ENCODE peak calls at places on chromosomes 12 and 14, in seven cellular contexts. One of them, this sample, is unnamed.
A peak's percentile ranks its signal among the peaks of the same experiment; 100 is the strongest.

GRCh38 chr14:65195042-65195719 is 92.9 kb upstream of the MAX start:
- DNase-seq in ovary: no peak
- DNase-seq in Peyer's patch: no peak
- DNase-seq in A549: no peak
- DNase-seq in fibroblast of mammary gland: no peak
- DNase-seq in thyroid gland: no peak
- DNase-seq in AG09309: no peak
- DNase-seq in this sample: no peak

GRCh38 chr12:59078027-59078426 is 157.7 kb upstream of the LRIG3 start:
- DNase-seq in ovary: no peak
- DNase-seq in fibroblast of mammary gland: no peak
- DNase-seq in AG09309: no peak
- DNase-seq in A549: no peak
- DNase-seq in Peyer's patch: no peak
- DNase-seq in thyroid gland: no peak
- DNase-seq in this sample: no peak

GRCh38 chr12:107404981-107405380 is 280.6 kb upstream of the PWP1 start:
- DNase-seq in ovary: no peak
- DNase-seq in fibroblast of mammary gland: peak; percentile 29
- DNase-seq in thyroid gland: peak; percentile 11
- DNase-seq in Peyer's patch: peak; percentile 66
- DNase-seq in A549: peak; percentile 40
- DNase-seq in AG09309: no peak
- DNase-seq in this sample: no peak

GRCh38 chr12:19988457-19988856 is 379.9 kb upstream of the PDE3A start:
- DNase-seq in thyroid gland: no peak
- DNase-seq in A549: no peak
- DNase-seq in ovary: peak; percentile 46
- DNase-seq in fibroblast of mammary gland: peak; percentile 51
- DNase-seq in AG09309: peak; percentile 41
- DNase-seq in Peyer's patch: no peak
- DNase-seq in this sample: peak; percentile 54

GRCh38 chr14:104341532-104342434 is 203.4 kb downstream of the KIF26A start:
- DNase-seq in fibroblast of mammary gland: peak; percentile 9
- DNase-seq in AG09309: no peak
- DNase-seq in A549: peak; percentile 81
- DNase-seq in ovary: peak; percentile 88
- DNase-seq in Peyer's patch: peak; percentile 73
- DNase-seq in thyroid gland: peak; percentile 75
- DNase-seq in this sample: no peak

GRCh38 chr12:75706786-75707605 is 195.6 kb upstream of the KRR1 start:
- DNase-seq in AG09309: no peak
- DNase-seq in ovary: no peak
- DNase-seq in Peyer's patch: no peak
- DNase-seq in thyroid gland: no peak
- DNase-seq in A549: no peak
- DNase-seq in fibroblast of mammary gland: peak; percentile 90
- DNase-seq in this sample: peak; percentile 77

GRCh38 chr12:111730420-111730819 is 36.3 kb upstream of the ALDH2 start:
- DNase-seq in thyroid gland: no peak
- DNase-seq in Peyer's patch: no peak
- DNase-seq in fibroblast of mammary gland: no peak
- DNase-seq in AG09309: no peak
- DNase-seq in A549: no peak
- DNase-seq in ovary: no peak
- DNase-seq in this sample: no peak

GRCh38 chr12:9808531-9808930 is 18.8 kb upstream of the KLRF1 start:
- DNase-seq in Peyer's patch: no peak
- DNase-seq in thyroid gland: no peak
- DNase-seq in ovary: no peak
- DNase-seq in A549: no peak
- DNase-seq in AG09309: no peak
- DNase-seq in fibroblast of mammary gland: no peak
- DNase-seq in this sample: no peak

GRCh38 chr12:57340104-57340503 is 89.1 kb upstream of the STAC3 start:
- DNase-seq in Peyer's patch: peak; percentile 59
- DNase-seq in A549: peak; percentile 41
- DNase-seq in thyroid gland: peak; percentile 27
- DNase-seq in AG09309: peak; percentile 39
- DNase-seq in ovary: peak; percentile 71
- DNase-seq in fibroblast of mammary gland: peak; percentile 79
- DNase-seq in this sample: peak; percentile 86

GRCh38 chr12:34257093-34257492 is 234.8 kb downstream of the ALG10 start:
- DNase-seq in A549: no peak
- DNase-seq in fibroblast of mammary gland: no peak
- DNase-seq in AG09309: no peak
- DNase-seq in Peyer's patch: no peak
- DNase-seq in thyroid gland: no peak
- DNase-seq in ovary: no peak
- DNase-seq in this sample: no peak

GRCh38 chr12:46744256-46744655 is 81.5 kb downstream of the SLC38A4 start:
- DNase-seq in thyroid gland: no peak
- DNase-seq in A549: no peak
- DNase-seq in AG09309: peak; percentile 14
- DNase-seq in ovary: no peak
- DNase-seq in fibroblast of mammary gland: no peak
- DNase-seq in Peyer's patch: no peak
- DNase-seq in this sample: no peak

GRCh38 chr12:105107176-105107496 is 395 bp upstream of the WASHC4 start:
- DNase-seq in ovary: no peak
- DNase-seq in fibroblast of mammary gland: peak; percentile 57
- DNase-seq in AG09309: no peak
- DNase-seq in A549: no peak
- DNase-seq in Peyer's patch: no peak
- DNase-seq in thyroid gland: no peak
- DNase-seq in this sample: peak; percentile 76

GRCh38 chr12:120012067-120012621 is 23.1 kb downstream of the BICDL1 start:
- DNase-seq in A549: peak; percentile 67
- DNase-seq in fibroblast of mammary gland: peak; percentile 38
- DNase-seq in Peyer's patch: peak; percentile 49
- DNase-seq in AG09309: no peak
- DNase-seq in thyroid gland: no peak
- DNase-seq in ovary: no peak
- DNase-seq in this sample: no peak

GRCh38 chr14:29085546-29085945 is 319.0 kb downstream of the FOXG1 start:
- DNase-seq in A549: peak; percentile 1
- DNase-seq in Peyer's patch: no peak
- DNase-seq in AG09309: no peak
- DNase-seq in ovary: no peak
- DNase-seq in fibroblast of mammary gland: peak; percentile 26
- DNase-seq in thyroid gland: no peak
- DNase-seq in this sample: no peak

GRCh38 chr14:57559561-57559960 is 65.9 kb upstream of the CCDC198 start:
- DNase-seq in thyroid gland: peak; percentile 6
- DNase-seq in fibroblast of mammary gland: no peak
- DNase-seq in ovary: no peak
- DNase-seq in AG09309: no peak
- DNase-seq in Peyer's patch: no peak
- DNase-seq in A549: no peak
- DNase-seq in this sample: no peak

GRCh38 chr12:6494351-6494743 is 445 bp downstream of the NCAPD2 start:
- DNase-seq in Peyer's patch: no peak
- DNase-seq in fibroblast of mammary gland: no peak
- DNase-seq in A549: no peak
- DNase-seq in AG09309: no peak
- DNase-seq in thyroid gland: no peak
- DNase-seq in ovary: no peak
- DNase-seq in this sample: no peak

GRCh38 chr14:87260460-87260859 is 732.5 kb downstream of the GALC start:
- DNase-seq in Peyer's patch: no peak
- DNase-seq in thyroid gland: no peak
- DNase-seq in A549: no peak
- DNase-seq in fibroblast of mammary gland: no peak
- DNase-seq in AG09309: no peak
- DNase-seq in ovary: no peak
- DNase-seq in this sample: no peak

GRCh38 chr12:104516821-104517220 is 60.1 kb downstream of the CHST11 start:
- DNase-seq in ovary: no peak
- DNase-seq in AG09309: no peak
- DNase-seq in Peyer's patch: no peak
- DNase-seq in fibroblast of mammary gland: no peak
- DNase-seq in A549: no peak
- DNase-seq in thyroid gland: no peak
- DNase-seq in this sample: no peak

GRCh38 chr12:71415336-71416231 is 24.0 kb upstream of the LGR5 start:
- DNase-seq in fibroblast of mammary gland: peak; percentile 66
- DNase-seq in thyroid gland: no peak
- DNase-seq in Peyer's patch: peak; percentile 59
- DNase-seq in A549: peak; percentile 52
- DNase-seq in ovary: no peak
- DNase-seq in AG09309: no peak
- DNase-seq in this sample: peak; percentile 54

GRCh38 chr12:22477166-22477893 is 67.0 kb downstream of the C2CD5 start:
- DNase-seq in Peyer's patch: no peak
- DNase-seq in fibroblast of mammary gland: peak; percentile 80
- DNase-seq in thyroid gland: no peak
- DNase-seq in ovary: no peak
- DNase-seq in A549: no peak
- DNase-seq in AG09309: peak; percentile 56
- DNase-seq in this sample: peak; percentile 83

GRCh38 chr12:91127751-91128150 is 16.5 kb upstream of the LUM start:
- DNase-seq in A549: no peak
- DNase-seq in fibroblast of mammary gland: peak; percentile 58
- DNase-seq in thyroid gland: no peak
- DNase-seq in AG09309: no peak
- DNase-seq in Peyer's patch: no peak
- DNase-seq in ovary: no peak
- DNase-seq in this sample: peak; percentile 49

GRCh38 chr14:67900188-67900587 is 80.6 kb downstream of the RAD51B start:
- DNase-seq in fibroblast of mammary gland: no peak
- DNase-seq in ovary: no peak
- DNase-seq in A549: no peak
- DNase-seq in thyroid gland: no peak
- DNase-seq in Peyer's patch: no peak
- DNase-seq in AG09309: peak; percentile 13
- DNase-seq in this sample: no peak

GRCh38 chr12:76007640-76008039 is 23.9 kb downstream of the PHLDA1 start:
- DNase-seq in Peyer's patch: no peak
- DNase-seq in A549: no peak
- DNase-seq in thyroid gland: no peak
- DNase-seq in ovary: no peak
- DNase-seq in fibroblast of mammary gland: no peak
- DNase-seq in AG09309: no peak
- DNase-seq in this sample: no peak

GRCh38 chr12:112450725-112451124 is 32.0 kb downstream of the PTPN11 start:
- DNase-seq in A549: no peak
- DNase-seq in ovary: no peak
- DNase-seq in thyroid gland: no peak
- DNase-seq in AG09309: no peak
- DNase-seq in Peyer's patch: no peak
- DNase-seq in fibroblast of mammary gland: no peak
- DNase-seq in this sample: no peak

GRCh38 chr12:54561164-54561563 is 11.8 kb downstream of the PDE1B start:
- DNase-seq in AG09309: no peak
- DNase-seq in Peyer's patch: peak; percentile 54
- DNase-seq in fibroblast of mammary gland: no peak
- DNase-seq in ovary: peak; percentile 69
- DNase-seq in thyroid gland: no peak
- DNase-seq in A549: no peak
- DNase-seq in this sample: no peak

DNA sequence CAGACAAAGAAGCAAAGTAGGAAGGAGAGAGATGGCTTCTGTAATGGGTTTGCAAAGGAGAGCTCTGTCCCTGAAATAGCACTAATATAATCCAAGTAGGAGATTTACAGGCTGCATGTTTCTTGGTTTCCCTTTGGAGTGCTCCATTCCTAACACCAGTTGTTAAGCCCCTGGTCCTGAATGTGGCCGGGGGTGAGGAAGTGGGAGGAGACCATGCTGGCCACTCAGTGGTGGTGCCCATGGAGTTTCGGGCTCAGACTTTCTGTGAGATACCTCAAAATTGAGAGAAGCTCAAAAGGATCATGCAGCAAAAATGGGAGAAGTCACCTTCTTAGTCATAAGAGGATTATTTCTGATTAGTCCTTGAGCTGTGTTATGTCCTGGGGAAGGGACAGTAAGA is 88.5 kb downstream of the DAD1 start:
- DNase-seq in thyroid gland: no peak
- DNase-seq in AG09309: no peak
- DNase-seq in A549: no peak
- DNase-seq in fibroblast of mammary gland: no peak
- DNase-seq in Peyer's patch: no peak
- DNase-seq in ovary: no peak
- DNase-seq in this sample: no peak
- H3K4me3 ChIP-seq in thyroid gland: no peak overlapping the region
- H3K4me3 ChIP-seq in AG09309: no peak overlapping the region
- H3K4me3 ChIP-seq in A549: no peak overlapping the region
- H3K4me3 ChIP-seq in fibroblast of mammary gland: no peak overlapping the region
- H3K4me3 ChIP-seq in Peyer's patch: no peak overlapping the region
- H3K4me3 ChIP-seq in ovary: no peak overlapping the region
- H3K4me3 ChIP-seq in this sample: no peak overlapping the region

GRCh38 chr14:47039336-47039735 is 387.8 kb upstream of the RPL10L start:
- DNase-seq in AG09309: no peak
- DNase-seq in A549: no peak
- DNase-seq in fibroblast of mammary gland: no peak
- DNase-seq in ovary: no peak
- DNase-seq in Peyer's patch: no peak
- DNase-seq in thyroid gland: no peak
- DNase-seq in this sample: no peak

GRCh38 chr14:47040490-47040889 is 388.9 kb upstream of the RPL10L start:
- DNase-seq in thyroid gland: no peak
- DNase-seq in A549: no peak
- DNase-seq in ovary: no peak
- DNase-seq in fibroblast of mammary gland: peak; percentile 0
- DNase-seq in Peyer's patch: no peak
- DNase-seq in AG09309: no peak
- DNase-seq in this sample: no peak

DNA sequence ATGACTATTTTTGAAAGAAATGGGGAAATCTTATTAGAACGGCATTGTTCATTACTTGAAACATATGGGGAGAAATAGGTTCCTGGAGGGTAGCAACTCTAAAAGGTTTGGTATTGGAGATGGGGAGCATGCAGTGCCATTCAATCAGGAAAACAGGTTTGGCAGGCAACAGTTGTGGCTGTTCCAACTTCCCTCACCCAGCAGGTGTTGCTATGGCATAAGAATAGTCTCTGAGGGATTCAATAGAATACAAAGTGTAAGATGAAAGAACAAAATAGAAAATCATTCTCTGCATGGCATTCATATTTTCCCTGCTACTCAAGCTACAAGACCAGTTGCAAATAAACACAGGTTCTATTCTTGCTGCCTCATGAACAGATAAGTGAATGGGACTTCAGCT is 393.3 kb upstream of the RPL10L start:
- DNase-seq in A549: no peak
- DNase-seq in Peyer's patch: no peak
- DNase-seq in thyroid gland: no peak
- DNase-seq in ovary: no peak
- DNase-seq in fibroblast of mammary gland: no peak
- DNase-seq in AG09309: no peak
- DNase-seq in this sample: peak; percentile 3
- TF ChIP-seq CTCF in A549: no peak
- TF ChIP-seq CTCF in Peyer's patch: no peak
- TF ChIP-seq CTCF in thyroid gland: no peak
- TF ChIP-seq CTCF in ovary: no peak
- TF ChIP-seq CTCF in fibroblast of mammary gland: no peak
- TF ChIP-seq CTCF in AG09309: no peak
- TF ChIP-seq CTCF in this sample: no peak

GRCh38 chr12:48863296-48863695 is 2.4 kb downstream of the RND1 start:
- DNase-seq in Peyer's patch: no peak
- DNase-seq in thyroid gland: no peak
- DNase-seq in fibroblast of mammary gland: no peak
- DNase-seq in A549: no peak
- DNase-seq in ovary: no peak
- DNase-seq in AG09309: no peak
- DNase-seq in this sample: no peak
- H3K4me3 ChIP-seq in Peyer's patch: no peak overlapping the region
- H3K4me3 ChIP-seq in thyroid gland: no peak overlapping the region
- H3K4me3 ChIP-seq in fibroblast of mammary gland: no peak overlapping the region
- H3K4me3 ChIP-seq in A549: peak overlapping the region; percentile 68
- H3K4me3 ChIP-seq in ovary: no peak overlapping the region
- H3K4me3 ChIP-seq in AG09309: no peak overlapping the region
- H3K4me3 ChIP-seq in this sample: no peak overlapping the region

GRCh38 chr12:116236148-116236731 is 41.3 kb downstream of the MED13L start:
- DNase-seq in fibroblast of mammary gland: peak; percentile 70
- DNase-seq in A549: peak; percentile 33
- DNase-seq in AG09309: peak; percentile 5
- DNase-seq in Peyer's patch: peak; percentile 79
- DNase-seq in ovary: no peak
- DNase-seq in thyroid gland: peak; percentile 48
- DNase-seq in this sample: peak; percentile 69
- TF ChIP-seq CTCF in fibroblast of mammary gland: peak; percentile 77
- TF ChIP-seq CTCF in A549: peak; percentile 91
- TF ChIP-seq CTCF in AG09309: peak; percentile 59
- TF ChIP-seq CTCF in Peyer's patch: peak; percentile 84
- TF ChIP-seq CTCF in ovary: no peak
- TF ChIP-seq CTCF in thyroid gland: peak; percentile 94
- TF ChIP-seq CTCF in this sample: peak; percentile 58

This sample was measured in astrocyte of the spinal cord.